ENCODE peak calls at places on chromosomes 6 and 20, in four cellular contexts. R is CD4-positive, CD25-positive, alpha-beta regulatory T cell; Z is stomach; A is lung. O is an unnamed sample.

GRCh38 chr6:165181951-165182414 is 127.4 kb downstream of the C6orf118 start:
- DNase-seq in R (no peak), Z (no peak), A (no peak), O (no peak)

GRCh38 chr20:33411136-33411690 is 9.9 kb upstream of the CDK5RAP1 start:
- DNase-seq in R (no peak), Z (no peak), A (no peak), O (no peak)

GRCh38 chr20:47272893-47273590 is 83.5 kb downstream of the ZMYND8 start:
- DNase-seq in R (peak; percentile 32), Z (peak; percentile 38), A (peak; percentile 48), O (peak; percentile 58)

GRCh38 chr20:47654370-47654769 is 130.9 kb downstream of the SULF2 start:
- DNase-seq in R (no peak), Z (no peak), A (no peak), O (no peak)

GRCh38 chr20:43658068-43658722 is 8.7 kb upstream of the MYBL2 start:
- DNase-seq in R (no peak), Z (no peak), A (no peak), O (peak; percentile 51)

GRCh38 chr6:52157301-52157930 is 28.8 kb upstream of the IL17A start:
- DNase-seq in R (no peak), Z (no peak), A (no peak), O (no peak)

GRCh38 chr20:11451793-11452291 is 465.9 kb upstream of the BTBD3 start:
- DNase-seq in R (no peak), Z (no peak), A (no peak), O (no peak)

GRCh38 chr6:131001113-131001776 is 61.8 kb downstream of the EPB41L2 start:
- DNase-seq in R (no peak), Z (no peak), A (no peak), O (no peak)

GRCh38 chr6:228881-229651 is 63.2 kb upstream of the DUSP22 start:
- DNase-seq in R (no peak), Z (no peak), A (no peak), O (no peak)

GRCh38 chr6:81023007-81023582 is 729.4 kb downstream of the TENT5A start:
- DNase-seq in R (no peak), Z (no peak), A (no peak), O (no peak)

GRCh38 chr20:3172933-3173581 is at the start of gene LZTS3:
- DNase-seq in R (peak; percentile 85), Z (peak; percentile 71), A (peak; percentile 65), O (peak; percentile 84)

GRCh38 chr6:124983383-124983782 is 21.1 kb downstream of the RNF217 start:
- DNase-seq in R (no peak), Z (no peak), A (no peak), O (no peak)

GRCh38 chr20:19937651-19938420 is 79.3 kb upstream of the NAA20 start:
- DNase-seq in R (no peak), Z (no peak), A (no peak), O (peak; percentile 31)

GRCh38 chr20:64229537-64230061 is 25.9 kb upstream of the PCMTD2 start:
- DNase-seq in R (no peak), Z (no peak), A (no peak), O (no peak)

GRCh38 chr6:113857565-113858066 is 471 bp downstream of the MARCKS start:
- DNase-seq in R (no peak), Z (peak; percentile 25), A (no peak), O (peak; percentile 3)

GRCh38 chr6:111997078-111997862 is 56.6 kb upstream of the CCN6 start:
- DNase-seq in R (peak; percentile 73), Z (peak; percentile 82), A (peak; percentile 82), O (peak; percentile 77)

GRCh38 chr6:24064106-24064505 is 61.9 kb upstream of the NRSN1 start:
- DNase-seq in R (no peak), Z (no peak), A (no peak), O (no peak)

GRCh38 chr6:90859612-90860011 is 272.7 kb upstream of the MAP3K7 start:
- DNase-seq in R (no peak), Z (no peak), A (no peak), O (no peak)

GRCh38 chr6:32604434-32604877 is 14.8 kb upstream of the HLA-DRB1 start:
- DNase-seq in R (no peak), Z (no peak), A (no peak), O (no peak)

GRCh38 chr20:63098195-63098810 is 91.5 kb upstream of the BHLHE23 start:
- DNase-seq in R (no peak), Z (no peak), A (no peak), O (no peak)

GRCh38 chr20:43438578-43439316 is 18.9 kb upstream of the SRSF6 start:
- DNase-seq in R (no peak), Z (no peak), A (no peak), O (no peak)

GRCh38 chr20:38804682-38805501 is 605 bp upstream of the PPP1R16B start:
- DNase-seq in R (peak; percentile 75), Z (peak; percentile 43), A (no peak), O (peak; percentile 88)

GRCh38 chr20:62743777-62744317 is 35.2 kb downstream of the NTSR1 start:
- DNase-seq in R (no peak), Z (no peak), A (no peak), O (no peak)

GRCh38 chr6:79612918-79613317 is 18.2 kb upstream of the SH3BGRL2 start:
- DNase-seq in R (no peak), Z (no peak), A (no peak), O (no peak)

DNA sequence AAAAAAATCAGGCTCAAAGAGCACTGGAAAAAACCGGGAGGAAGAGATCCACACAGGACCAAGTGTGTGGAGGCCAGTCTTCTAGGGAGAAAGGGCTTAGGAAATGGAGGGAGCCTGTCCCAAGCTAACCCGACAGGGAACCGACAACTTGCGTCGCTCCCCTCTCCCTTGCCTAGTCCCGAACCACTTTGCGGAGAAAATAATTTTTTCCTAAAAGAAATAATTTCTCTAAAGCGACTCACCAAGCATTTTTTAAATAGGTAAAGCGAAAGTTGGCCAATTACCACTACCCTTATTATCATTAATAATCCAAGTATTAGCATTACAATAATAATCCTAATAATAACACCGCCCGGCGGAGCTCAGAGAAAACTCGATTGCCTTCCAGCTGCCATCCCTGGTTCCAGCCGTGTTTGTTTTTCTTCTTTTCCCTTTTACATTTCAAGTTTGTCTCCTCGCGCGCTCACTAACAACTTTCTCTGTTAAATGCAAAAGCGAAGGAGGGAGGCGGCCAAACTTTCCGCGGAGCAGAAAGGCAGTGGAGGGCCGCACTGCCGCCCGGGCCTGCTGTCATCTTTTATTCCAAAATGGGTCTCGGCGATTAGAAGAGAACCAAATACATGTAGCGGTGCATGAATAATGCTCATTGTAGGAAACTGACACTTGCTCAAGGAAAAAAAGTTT is 4.9 kb downstream of the NR2E1 start:
- DNase-seq in R (no peak), Z (no peak), A (no peak), O (no peak)
- H3K4me3 ChIP-seq in R (no peak overlapping the region), Z (no peak overlapping the region), A (no peak overlapping the region), O (no peak overlapping the region)

DNA sequence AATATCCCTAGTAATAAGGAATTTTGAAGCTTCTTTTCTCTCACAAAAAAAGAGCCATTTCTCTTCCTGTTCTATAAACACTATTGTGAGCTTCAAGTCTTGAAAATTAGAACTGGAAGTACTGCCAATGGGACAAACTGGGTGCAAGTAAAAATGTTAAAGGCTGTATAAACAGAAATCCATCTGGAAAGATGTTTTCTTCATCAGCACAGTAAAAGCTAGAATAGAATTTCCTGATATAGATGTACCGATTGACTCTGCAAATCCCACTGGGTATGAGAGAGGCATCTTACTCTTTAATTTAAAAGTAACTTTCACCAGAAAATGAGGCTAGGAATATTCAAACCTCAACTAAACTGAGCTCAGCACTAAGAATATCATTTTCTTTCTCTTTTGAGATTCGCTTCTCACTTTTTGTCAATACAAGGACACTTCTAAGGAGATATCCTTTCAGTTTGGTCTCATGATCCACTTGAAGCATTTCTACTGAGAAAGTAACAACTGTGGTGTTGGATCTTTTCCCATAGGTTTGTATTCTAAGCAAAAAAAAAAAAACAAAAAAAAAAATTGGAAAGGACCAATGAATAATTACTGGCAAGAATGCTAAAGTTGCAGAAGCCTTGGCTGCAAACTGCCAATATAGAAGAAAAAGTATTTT is 169.0 kb upstream of the PRDM1 start:
- DNase-seq in R (no peak), Z (no peak), A (no peak), O (no peak)
- H3K27ac ChIP-seq in R (no peak overlapping the region), Z (peak overlapping the region; percentile 15), A (no peak overlapping the region), O (no peak overlapping the region)

DNA sequence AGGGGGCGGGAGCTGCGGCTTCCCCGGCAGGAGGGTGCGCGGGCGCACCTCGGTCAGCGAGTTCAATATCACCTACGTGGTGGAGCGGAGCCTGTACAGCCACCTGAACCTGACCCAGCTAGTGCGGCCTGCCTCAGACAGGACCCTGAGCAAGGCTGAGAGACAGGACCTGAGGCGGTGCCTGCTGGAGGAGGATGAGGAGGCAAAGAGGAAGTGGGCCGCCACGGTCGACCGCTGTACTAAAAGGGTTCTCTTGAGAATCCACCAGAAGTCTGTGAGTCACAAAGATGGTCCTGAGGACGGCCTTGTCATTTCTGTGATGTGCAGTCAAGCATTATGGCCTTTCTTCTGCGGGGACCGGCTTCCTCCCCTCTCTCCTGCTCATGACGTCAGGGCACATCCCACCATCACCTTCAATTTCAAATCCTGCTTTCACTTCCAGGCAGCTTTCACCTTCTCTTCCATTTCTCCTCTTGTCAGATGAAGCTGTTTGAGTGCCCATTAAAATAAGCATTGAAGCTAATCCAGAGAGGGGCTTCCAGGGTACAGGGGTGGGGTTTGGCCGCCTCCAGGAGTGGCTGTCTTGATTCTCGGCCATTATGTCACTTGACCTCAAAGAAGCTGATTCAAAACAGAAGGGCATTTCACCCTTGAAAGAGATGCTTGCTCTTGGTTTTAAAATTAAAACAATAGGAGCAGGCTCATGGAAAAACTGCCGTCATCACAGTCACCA is 177.6 kb downstream of the SASH1 start:
- DNase-seq in R (no peak), Z (no peak), A (no peak), O (no peak)
- H3K4me3 ChIP-seq in R (no peak overlapping the region), Z (no peak overlapping the region), A (no peak overlapping the region), O (no peak overlapping the region)

GRCh38 chr6:36772401-36772800 is 66.8 kb downstream of the CPNE5 start:
- DNase-seq in R (no peak), Z (no peak), A (no peak), O (no peak)

GRCh38 chr6:36769676-36770499 is 69.4 kb downstream of the CPNE5 start:
- DNase-seq in R (no peak), Z (peak; percentile 34), A (peak; percentile 52), O (peak; percentile 20)

GRCh38 chr6:36769161-36769675 is 70.0 kb downstream of the CPNE5 start:
- DNase-seq in R (no peak), Z (no peak), A (no peak), O (no peak)

GRCh38 chr6:36766649-36766945 is 69.0 kb downstream of the RAB44 start:
- DNase-seq in R (no peak), Z (no peak), A (no peak), O (no peak)

DNA sequence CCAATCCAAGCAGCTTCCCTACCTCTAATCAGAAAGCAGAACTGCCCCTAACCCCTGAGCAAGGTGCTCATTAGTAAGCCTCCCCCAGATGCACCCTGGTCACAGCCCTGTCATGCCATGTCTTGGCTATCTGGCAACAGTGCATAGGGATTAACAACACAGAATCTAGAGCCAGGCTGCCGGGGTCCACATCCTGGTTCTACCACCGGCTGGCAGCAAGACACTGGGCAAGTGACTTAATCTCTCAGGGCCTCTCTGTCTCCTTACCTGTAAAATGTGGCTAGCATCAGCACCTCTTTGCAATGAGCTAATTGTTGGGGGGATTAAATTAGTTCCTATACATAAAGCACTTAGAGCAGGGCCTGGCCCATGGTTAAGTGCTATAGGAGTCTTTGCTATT is 68.1 kb downstream of the CPNE5 start:
- DNase-seq in R (no peak), Z (no peak), A (no peak), O (no peak)
- H3K27ac ChIP-seq in R (peak overlapping the region; percentile 47), Z (no peak overlapping the region), A (no peak overlapping the region), O (no peak overlapping the region)

O was measured in CD4-positive, alpha-beta memory T cell.